ENCODE peak calls at places on chromosome 9, in five cellular contexts. F is hypothalamus, B is HFFc6, E is astrocyte of the spinal cord, O is ovary. P is an unnamed sample.

GRCh38 chr9:121217609-121218292 is 16.1 kb upstream of the RAB14 start:
- DNase-seq in O (no peak), B (peak; percentile 33), F (no peak), E (peak; percentile 39), P (no peak)

GRCh38 chr9:16058131-16058549 is 505.3 kb downstream of the CCDC171 start:
- DNase-seq in B (peak; percentile 46), F (no peak), E (peak; percentile 79), O (no peak), P (no peak)

GRCh38 chr9:36101916-36102741 is 34.4 kb upstream of the GLIPR2 start:
- DNase-seq in O (no peak), F (no peak), E (peak; percentile 97), B (peak; percentile 100), P (no peak)

GRCh38 chr9:89714316-89714715 is 109.5 kb downstream of the GADD45G start:
- DNase-seq in O (no peak), E (no peak), B (no peak), F (no peak), P (no peak)

GRCh38 chr9:135253305-135254004 is 166.0 kb downstream of the OLFM1 start:
- DNase-seq in E (no peak), F (no peak), B (no peak), O (no peak), P (no peak)

GRCh38 chr9:112380102-112380581 is at the start of gene HSDL2:
- DNase-seq in E (no peak), O (no peak), F (no peak), B (peak; percentile 31), P (no peak)

GRCh38 chr9:133112361-133113026 is 8.5 kb downstream of the RALGDS start:
- DNase-seq in O (peak; percentile 31), B (no peak), E (no peak), F (no peak), P (no peak)

GRCh38 chr9:33225319-33226152 is 14.4 kb upstream of the SPINK4 start:
- DNase-seq in O (no peak), F (peak; percentile 32), B (peak; percentile 79), E (peak; percentile 88), P (no peak)

GRCh38 chr9:36847781-36848673 is 186.0 kb downstream of the PAX5 start:
- DNase-seq in O (no peak), B (no peak), E (no peak), F (no peak), P (no peak)